ENCODE peak calls at places on chromosomes 7 and 10, in four cellular contexts. W, K, X and A are unnamed samples.
A peak's percentile ranks its signal among the peaks of the same experiment; 100 is the strongest.

GRCh38 chr7:38057829-38058228 is 120.2 kb upstream of the STARD3NL start:
- DNase-seq in W (no peak), K (no peak), X (no peak), A (no peak)

GRCh38 chr7:158740657-158741293 is 36.2 kb upstream of the NCAPG2 start:
- DNase-seq in W (no peak), X (no peak), K (peak; percentile 95), A (no peak)

GRCh38 chr7:131047651-131048304 is 279.9 kb upstream of the MKLN1 start:
- DNase-seq in K (peak; percentile 14), X (no peak), W (no peak), A (no peak)

GRCh38 chr7:5557920-5558401 is 134.3 kb upstream of the TNRC18 start:
- DNase-seq in X (peak; percentile 41), W (no peak), K (peak; percentile 11), A (peak; percentile 85)

GRCh38 chr10:65723525-65723924 is 1202.3 kb upstream of the LRRTM3 start:
- DNase-seq in K (no peak), W (no peak), X (no peak), A (no peak)

GRCh38 chr7:44569958-44570357 is 3.8 kb downstream of the DDX56 start:
- DNase-seq in K (no peak), X (no peak), W (no peak), A (no peak)

GRCh38 chr7:95636140-95636539 is 39.8 kb upstream of the PDK4 start:
- DNase-seq in X (peak; percentile 39), W (peak; percentile 28), K (no peak), A (no peak)

GRCh38 chr7:98807306-98807880 is 62.4 kb downstream of the TMEM130 start:
- DNase-seq in W (no peak), K (no peak), X (peak; percentile 17), A (no peak)

GRCh38 chr7:149776305-149776704 is 2.9 kb upstream of the ZNF467 start:
- DNase-seq in K (peak; percentile 15), W (no peak), X (no peak), A (peak; percentile 85)

GRCh38 chr7:112157072-112157471 is 49.1 kb downstream of the DOCK4 start:
- DNase-seq in K (peak; percentile 62), X (peak; percentile 96), W (no peak), A (no peak)

GRCh38 chr7:151447901-151448260 is 7.9 kb upstream of the CRYGN start:
- DNase-seq in X (no peak), K (no peak), W (no peak), A (no peak)
- H3K4me3 ChIP-seq in X (peak overlapping the region; percentile 56), K (no peak overlapping the region), W (no peak overlapping the region), A (peak overlapping the region; percentile 72)

GRCh38 chr10:86260564-86260963 is 106.0 kb downstream of the GRID1 start:
- DNase-seq in X (no peak), K (no peak), W (no peak), A (no peak)

GRCh38 chr10:86263209-86263608 is 103.4 kb downstream of the GRID1 start:
- DNase-seq in K (no peak), X (no peak), W (no peak), A (no peak)

GRCh38 chr10:86262671-86263165 is 103.9 kb downstream of the GRID1 start:
- DNase-seq in K (no peak), W (no peak), X (no peak), A (no peak)

GRCh38 chr10:86261470-86261869 is 105.1 kb downstream of the GRID1 start:
- DNase-seq in W (no peak), X (no peak), K (no peak), A (no peak)

GRCh38 chr10:86261933-86262665 is 104.5 kb downstream of the GRID1 start:
- DNase-seq in K (no peak), W (no peak), X (no peak), A (no peak)
- TF ChIP-seq CTCF in K (no peak), W (peak; percentile 61), X (no peak), A (peak; percentile 41)

DNA sequence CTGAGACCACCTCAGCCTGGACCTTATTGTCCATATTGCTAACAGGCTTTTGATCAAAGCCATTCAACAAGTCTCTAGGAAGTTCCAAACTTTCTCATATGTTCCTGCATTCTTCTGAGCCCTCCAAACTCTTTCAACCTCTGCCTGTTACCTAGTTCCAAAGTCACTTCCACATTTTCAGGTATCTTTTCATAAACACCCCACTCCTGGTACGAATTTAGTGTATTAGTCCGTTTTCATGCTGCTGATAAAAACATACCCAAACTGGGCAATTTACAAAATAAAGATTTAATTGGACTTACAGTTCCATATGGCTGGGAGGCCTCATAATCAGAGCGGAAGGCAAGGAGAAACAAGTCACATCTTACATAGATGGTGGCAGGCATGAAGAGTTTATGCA is 836.8 kb downstream of the SORCS1 start:
- DNase-seq in W (no peak), X (no peak), K (no peak), A (no peak)
- H3K27ac ChIP-seq in W (no peak overlapping the region), X (no peak overlapping the region), K (no peak overlapping the region), A (no peak overlapping the region)

GRCh38 chr10:88157981-88158465 is 294.6 kb downstream of the PTEN start:
- DNase-seq in W (no peak), X (peak; percentile 79), K (peak; percentile 96), A (no peak)
- H3K4me3 ChIP-seq in W (no peak overlapping the region), X (no peak overlapping the region), K (no peak overlapping the region), A (no peak overlapping the region)

GRCh38 chr7:101140339-101140699 is 13.4 kb downstream of the SERPINE1 start:
- DNase-seq in K (peak; percentile 57), X (peak; percentile 47), W (no peak), A (no peak)

GRCh38 chr7:101138149-101138870 is 11.4 kb downstream of the SERPINE1 start:
- DNase-seq in W (peak; percentile 97), K (peak; percentile 98), X (peak; percentile 96), A (peak; percentile 57)

GRCh38 chr7:101134399-101134980 is 7.6 kb downstream of the SERPINE1 start:
- DNase-seq in X (no peak), K (no peak), W (no peak), A (no peak)

GRCh38 chr7:101140746-101141382 is 13.4 kb upstream of the AP1S1 start:
- DNase-seq in X (peak; percentile 76), W (no peak), K (no peak), A (no peak)

DNA sequence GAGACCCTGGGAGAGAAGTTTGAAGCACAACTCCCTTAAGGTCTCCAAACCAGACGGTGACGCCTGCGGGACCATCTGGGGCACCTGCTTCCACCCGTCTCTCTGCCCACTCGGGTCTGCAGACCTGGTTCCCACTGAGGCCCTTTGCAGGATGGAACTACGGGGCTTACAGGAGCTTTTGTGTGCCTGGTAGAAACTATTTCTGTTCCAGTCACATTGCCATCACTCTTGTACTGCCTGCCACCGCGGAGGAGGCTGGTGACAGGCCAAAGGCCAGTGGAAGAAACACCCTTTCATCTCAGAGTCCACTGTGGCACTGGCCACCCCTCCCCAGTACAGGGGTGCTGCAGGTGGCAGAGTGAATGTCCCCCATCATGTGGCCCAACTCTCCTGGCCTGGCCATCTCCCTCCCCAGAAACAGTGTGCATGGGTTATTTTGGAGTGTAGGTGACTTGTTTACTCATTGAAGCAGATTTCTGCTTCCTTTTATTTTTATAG is 10.8 kb downstream of the SERPINE1 start:
- DNase-seq in X (peak; percentile 35), K (no peak), W (no peak), A (no peak)
- TF ChIP-seq CTCF in X (no peak), K (no peak), W (no peak), A (no peak)

DNA sequence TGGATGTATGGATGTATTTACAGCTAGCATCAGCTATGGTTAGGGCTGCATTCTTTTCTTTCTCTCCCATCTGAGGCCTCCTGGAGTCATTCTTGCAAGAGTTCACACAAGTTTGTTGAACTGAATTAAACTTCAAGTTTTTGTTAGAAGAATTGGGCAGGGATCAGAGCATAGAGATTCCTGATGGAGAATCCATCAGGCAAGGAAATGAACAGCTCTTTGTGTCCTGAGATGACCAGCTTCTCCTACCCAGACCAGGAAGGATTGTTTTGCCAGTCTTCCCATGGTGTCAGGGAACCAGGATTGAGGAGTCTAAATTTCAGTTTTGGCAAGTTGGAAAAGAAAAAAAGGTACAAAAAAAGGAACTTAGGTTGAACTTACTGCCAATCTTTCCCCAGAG is 60.4 kb downstream of the AHCYL2 start:
- DNase-seq in X (no peak), W (no peak), K (peak; percentile 12), A (no peak)
- H3K27ac ChIP-seq in X (no peak overlapping the region), W (no peak overlapping the region), K (peak overlapping the region; percentile 1), A (no peak overlapping the region)

GRCh38 chr10:127194598-127194997 is 1.8 kb downstream of the INSYN2A start:
- DNase-seq in K (no peak), W (no peak), X (no peak), A (no peak)
- H3K4me3 ChIP-seq in K (no peak overlapping the region), W (no peak overlapping the region), X (no peak overlapping the region), A (peak overlapping the region; percentile 67)

GRCh38 chr10:772227-772637 is 82.8 kb upstream of the DIP2C start:
- DNase-seq in X (no peak), K (no peak), W (no peak), A (no peak)

GRCh38 chr10:773562-774161 is 84.2 kb upstream of the DIP2C start:
- DNase-seq in K (no peak), W (no peak), X (no peak), A (no peak)

GRCh38 chr10:770975-771374 is 81.5 kb upstream of the DIP2C start:
- DNase-seq in K (no peak), W (no peak), X (no peak), A (no peak)

GRCh38 chr10:774223-774622 is 84.8 kb upstream of the DIP2C start:
- DNase-seq in X (no peak), W (no peak), K (no peak), A (no peak)

GRCh38 chr10:771647-772046 is 82.2 kb upstream of the DIP2C start:
- DNase-seq in W (no peak), X (no peak), K (no peak), A (no peak)
- TF ChIP-seq CTCF in W (no peak), X (no peak), K (no peak), A (no peak)

DNA sequence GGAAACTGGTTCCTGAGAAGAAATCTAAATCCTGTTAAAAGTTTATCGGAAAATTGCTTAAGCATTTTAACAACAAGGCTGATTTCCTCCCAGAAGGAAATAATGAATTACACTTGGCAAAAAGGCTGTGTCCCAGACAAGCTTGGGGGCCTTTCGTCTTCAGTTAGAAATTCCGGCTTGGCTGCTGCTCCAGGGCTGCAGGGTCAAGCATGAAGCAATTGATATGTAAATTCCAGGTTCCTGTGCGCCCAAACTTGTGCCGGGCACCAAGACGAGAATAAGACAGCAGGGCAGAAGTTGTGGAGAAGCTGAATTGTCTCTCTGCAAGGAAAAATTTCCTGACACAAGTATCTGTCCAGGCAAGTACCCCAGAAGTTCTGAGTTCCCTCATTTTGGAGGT is 38.1 kb upstream of the LBX1 start:
- DNase-seq in K (no peak), W (no peak), X (no peak), A (no peak)
- H3K27ac ChIP-seq in K (no peak overlapping the region), W (no peak overlapping the region), X (no peak overlapping the region), A (no peak overlapping the region)